ENCODE peak calls at places on chromosomes 12 and 14, in nine cellular contexts. J is activated T-cell treated with anti-CD3 and anti-CD28 coated beads for 24 hours; M is CD4-positive, alpha-beta memory T cell; X is stimulated activated CD8-positive, alpha-beta memory T cell treated with anti-CD3 and anti-CD28 coated beads, Interleukin-12 subunit alpha, Interleukin-12 subunit beta, amount 100 ng/mL, for 4 hours; O is bronchial epithelial cell; R is NCI-H774; K is iPS-NIHi11; H is kidney tubule cell; Z is hepatic stellate cell. N is an unnamed sample.

GRCh38 chr12:126617312-126617711 is 1552.1 kb downstream of the AACS start:
- DNase-seq in J (no peak), M (no peak), X (no peak), O (no peak), R (no peak), K (no peak), H (no peak), Z (no peak), N (peak)

GRCh38 chr12:104422441-104422840 is 34.3 kb upstream of the CHST11 start:
- DNase-seq in J (no peak), M (no peak), X (no peak), O (no peak), R (no peak), K (no peak), H (no peak), Z (no peak), N (no peak)

GRCh38 chr12:69502342-69503081 is 32.3 kb downstream of the FRS2 start:
- DNase-seq in J (no peak), M (no peak), X (no peak), O (peak), R (no peak), K (no peak), H (peak), Z (peak), N (no peak)

GRCh38 chr12:117228239-117228638 is 38.0 kb upstream of the FBXO21 start:
- DNase-seq in J (no peak), M (no peak), X (no peak), O (peak), R (no peak), K (no peak), H (peak), Z (no peak), N (no peak)

GRCh38 chr12:48810817-48811453 is 7.4 kb upstream of the CACNB3 start:
- DNase-seq in J (no peak), M (no peak), X (no peak), O (peak), R (no peak), K (no peak), H (peak), Z (peak), N (no peak)

GRCh38 chr12:63978519-63978918 is 134.0 kb downstream of the SRGAP1 start:
- DNase-seq in J (no peak), M (no peak), X (no peak), O (peak), R (no peak), K (no peak), H (peak), Z (peak), N (no peak)

GRCh38 chr12:113019045-113019444 is 37.5 kb upstream of the DTX1 start:
- DNase-seq in J (no peak), M (no peak), X (no peak), O (peak), R (no peak), K (no peak), H (peak), Z (no peak), N (no peak)

GRCh38 chr14:46344327-46344937 is 307.1 kb downstream of the RPL10L start:
- DNase-seq in J (no peak), M (no peak), X (no peak), O (peak), R (no peak), K (peak), H (peak), Z (peak), N (peak)

GRCh38 chr12:68319988-68320623 is 12.1 kb downstream of the MDM1 start:
- DNase-seq in J (no peak), M (no peak), X (no peak), O (no peak), R (no peak), K (no peak), H (no peak), Z (peak), N (peak)

GRCh38 chr12:89156862-89157262 is 195.4 kb downstream of the DUSP6 start:
- DNase-seq in J (no peak), M (no peak), X (no peak), O (peak), R (no peak), K (no peak), H (no peak), Z (no peak), N (no peak)

GRCh38 chr12:122204829-122205589 is 1.5 kb downstream of the B3GNT4 start:
- DNase-seq in J (no peak), M (no peak), X (no peak), O (no peak), R (no peak), K (no peak), H (no peak), Z (no peak), N (no peak)

N was measured in SK-MEL-5.